ENCODE peak calls at places on chromosomes 7 and 10, in ten cellular contexts. P is A549; D is Peyer's patch; R is GM04504; W is stimulated activated naive B cell treated with anti-CD40 and anti-IgM and Interleukin-4, amounts not matched to agents 10 μg/mL and 1 μg/mL and 100 μg/mL, for 72 hours; G is activated gamma-delta T cell treated with Interleukin-2 at 50 U/mL for 16 hours; V is tibial artery; C is body of pancreas; M is iris pigment epithelial cell; I is stimulated activated CD4-positive, alpha-beta T cell treated with anti-CD3 and anti-CD28 coated beads, TNF-alpha, amount 100 ng/mL, for 48 hours. O is an unnamed sample.
A peak's percentile ranks its signal among the peaks of the same experiment; 100 is the strongest.

GRCh38 chr10:50605280-50606270 is 18.2 kb downstream of the SGMS1 start:
- DNase-seq in P (peak; percentile 24), D (no peak), R (peak; percentile 84), W (no peak), G (no peak), V (no peak), C (peak; percentile 81), M (peak; percentile 99), I (no peak), O (peak; percentile 55)

GRCh38 chr7:101856488-101857357 is 39.3 kb downstream of the CUX1 start:
- DNase-seq in P (peak; percentile 99), D (peak; percentile 92), R (peak; percentile 79), W (peak; percentile 92), G (peak; percentile 71), V (peak; percentile 88), C (peak; percentile 91), M (peak; percentile 72), I (peak; percentile 57), O (peak; percentile 99)

GRCh38 chr7:107678110-107678753 is 17.6 kb downstream of the SLC26A4 start:
- DNase-seq in P (no peak), D (no peak), R (no peak), W (no peak), G (no peak), V (no peak), C (no peak), M (no peak), I (no peak), O (no peak)

GRCh38 chr10:93710333-93710909 is 8.0 kb upstream of the FRA10AC1 start:
- DNase-seq in P (no peak), D (no peak), R (no peak), W (no peak), G (no peak), V (no peak), C (no peak), M (no peak), I (no peak), O (peak; percentile 65)

GRCh38 chr7:127798769-127799372 is 146.9 kb downstream of the SND1 start:
- DNase-seq in P (no peak), D (no peak), R (no peak), W (no peak), G (no peak), V (no peak), C (no peak), M (no peak), I (no peak), O (no peak)

GRCh38 chr7:156640949-156641485 is 443 bp downstream of the RNF32 start:
- DNase-seq in P (peak; percentile 53), D (peak; percentile 48), R (peak; percentile 8), W (no peak), G (no peak), V (no peak), C (peak; percentile 56), M (peak; percentile 48), I (peak; percentile 19), O (peak; percentile 51)

GRCh38 chr7:85595639-85596268 is 408.9 kb upstream of the SEMA3D start:
- DNase-seq in P (no peak), D (no peak), R (peak; percentile 7), W (no peak), G (no peak), V (no peak), C (no peak), M (peak; percentile 80), I (no peak), O (no peak)

GRCh38 chr10:22649977-22650376 is 64.4 kb downstream of the PIP4K2A start:
- DNase-seq in P (no peak), D (no peak), R (no peak), W (no peak), G (no peak), V (no peak), C (no peak), M (no peak), I (no peak), O (no peak)

GRCh38 chr10:11165591-11166543 is 148.2 kb downstream of the CELF2 start:
- DNase-seq in P (peak; percentile 5), D (peak; percentile 83), R (no peak), W (peak; percentile 73), G (peak; percentile 67), V (peak; percentile 87), C (peak; percentile 40), M (no peak), I (peak; percentile 48), O (no peak)

GRCh38 chr10:75234683-75235374 is 928 bp downstream of the COMTD1 start:
- DNase-seq in P (no peak), D (peak; percentile 44), R (no peak), W (no peak), G (peak; percentile 27), V (no peak), C (peak; percentile 67), M (no peak), I (no peak), O (no peak)

GRCh38 chr7:48964074-48964473 is 39.7 kb downstream of the CDC14C start:
- DNase-seq in P (no peak), D (no peak), R (no peak), W (no peak), G (no peak), V (no peak), C (no peak), M (peak; percentile 67), I (no peak), O (no peak)

GRCh38 chr10:37734971-37735370 is 122.4 kb downstream of the ZNF248 start:
- DNase-seq in P (peak; percentile 9), D (no peak), R (no peak), W (no peak), G (no peak), V (no peak), C (no peak), M (peak; percentile 52), I (no peak), O (no peak)

GRCh38 chr7:155208681-155209477 is 88.8 kb upstream of the INSIG1 start:
- DNase-seq in P (peak; percentile 63), D (no peak), R (no peak), W (no peak), G (no peak), V (peak; percentile 66), C (no peak), M (no peak), I (no peak), O (no peak)